ENCODE peak calls at places on chromosomes 7 and 10, in nine cellular contexts. K is sigmoid colon; Q is kidney; Z is suprapubic skin; V is NT2/D1; X is IMR-90; F is A549; E is body of pancreas; D is CD8-positive, alpha-beta T cell. P is an unnamed sample.

GRCh38 chr10:125886914-125887512 is 5.9 kb upstream of the DHX32 start:
- DNase-seq in K (no peak), Q (no peak), Z (no peak), V (no peak), X (no peak), F (no peak), E (no peak), D (no peak), P (no peak)

GRCh38 chr10:77799352-77799751 is 127.2 kb downstream of the DLG5 start:
- DNase-seq in K (no peak), Q (no peak), Z (no peak), V (no peak), X (peak; percentile 26), F (no peak), E (no peak), D (no peak), P (no peak)

GRCh38 chr7:2138146-2138765 is 94.5 kb downstream of the MAD1L1 start:
- DNase-seq in K (no peak), Q (no peak), Z (no peak), V (no peak), X (no peak), F (no peak), E (no peak), D (peak; percentile 47), P (no peak)

GRCh38 chr10:75294866-75295692 is 59.3 kb upstream of the COMTD1 start:
- DNase-seq in K (peak; percentile 93), Q (peak; percentile 90), Z (peak; percentile 93), V (peak; percentile 6), X (peak; percentile 93), F (peak; percentile 58), E (peak; percentile 98), D (peak; percentile 14), P (peak; percentile 30)

GRCh38 chr7:46619723-46620310 is 698.7 kb upstream of the IGFBP3 start:
- DNase-seq in K (no peak), Q (no peak), Z (no peak), V (no peak), X (no peak), F (no peak), E (no peak), D (no peak), P (no peak)

GRCh38 chr10:79930751-79931150 is 18.2 kb downstream of the SFTPD start:
- DNase-seq in K (no peak), Q (no peak), Z (no peak), V (no peak), X (no peak), F (no peak), E (no peak), D (no peak), P (no peak)

GRCh38 chr7:138886501-138886917 is 88.5 kb upstream of the ATP6V0A4 start:
- DNase-seq in K (no peak), Q (no peak), Z (no peak), V (no peak), X (peak; percentile 73), F (peak; percentile 55), E (peak; percentile 61), D (no peak), P (no peak)

GRCh38 chr7:12158334-12159060 is 52.6 kb upstream of the TMEM106B start:
- DNase-seq in K (no peak), Q (no peak), Z (no peak), V (no peak), X (peak; percentile 64), F (peak; percentile 17), E (no peak), D (no peak), P (no peak)

GRCh38 chr7:137847418-137848050 is 760 bp upstream of the DGKI start:
- DNase-seq in K (no peak), Q (no peak), Z (no peak), V (no peak), X (no peak), F (no peak), E (no peak), D (no peak), P (no peak)

GRCh38 chr10:14838582-14839304 is 637 bp downstream of the HSPA14 start:
- DNase-seq in K (peak; percentile 72), Q (peak; percentile 86), Z (peak; percentile 84), V (no peak), X (no peak), F (peak; percentile 41), E (peak; percentile 32), D (no peak), P (peak; percentile 17)

GRCh38 chr7:87148332-87148955 is 3.8 kb upstream of the DMTF1 start:
- DNase-seq in K (no peak), Q (no peak), Z (no peak), V (no peak), X (peak; percentile 26), F (peak; percentile 7), E (no peak), D (no peak), P (no peak)

GRCh38 chr7:96997512-96998032 is 7.8 kb upstream of the DLX6 start:
- DNase-seq in K (no peak), Q (peak; percentile 19), Z (no peak), V (no peak), X (no peak), F (no peak), E (no peak), D (no peak), P (no peak)

GRCh38 chr7:95501261-95501816 is 15.6 kb downstream of the ASB4 start:
- DNase-seq in K (no peak), Q (no peak), Z (no peak), V (no peak), X (no peak), F (no peak), E (no peak), D (no peak), P (no peak)

GRCh38 chr10:72016608-72017310 is 52.6 kb downstream of the CHST3 start:
- DNase-seq in K (no peak), Q (no peak), Z (no peak), V (no peak), X (no peak), F (no peak), E (no peak), D (no peak), P (no peak)

GRCh38 chr7:157556339-157556944 is 219.6 kb downstream of the DNAJB6 start:
- DNase-seq in K (no peak), Q (peak; percentile 8), Z (no peak), V (no peak), X (no peak), F (no peak), E (no peak), D (no peak), P (no peak)

GRCh38 chr7:157557263-157557662 is 220.5 kb downstream of the DNAJB6 start:
- DNase-seq in K (peak; percentile 19), Q (no peak), Z (peak; percentile 4), V (no peak), X (no peak), F (no peak), E (no peak), D (no peak), P (no peak)

GRCh38 chr7:157554393-157555238 is 217.8 kb downstream of the DNAJB6 start:
- DNase-seq in K (no peak), Q (peak; percentile 33), Z (peak; percentile 24), V (no peak), X (no peak), F (no peak), E (no peak), D (no peak), P (no peak)

GRCh38 chr7:157555308-157555707 is 218.5 kb downstream of the DNAJB6 start:
- DNase-seq in K (no peak), Q (peak; percentile 41), Z (peak; percentile 3), V (no peak), X (no peak), F (no peak), E (peak; percentile 13), D (no peak), P (no peak)

GRCh38 chr7:157555921-157556320 is 219.1 kb downstream of the DNAJB6 start:
- DNase-seq in K (no peak), Q (peak; percentile 12), Z (no peak), V (no peak), X (no peak), F (no peak), E (no peak), D (no peak), P (no peak)
- H3K9me3 ChIP-seq in K (no peaks in the 10 kb centered on the region), Q (no peaks in the 10 kb centered on the region), Z (no peaks in the 10 kb centered on the region), V (no peaks in the 10 kb centered on the region), X (peaks cover 63% of the 10 kb centered on the region), F (no peaks in the 10 kb centered on the region), E (no peaks in the 10 kb centered on the region), D (no peaks in the 10 kb centered on the region), P (no peaks in the 10 kb centered on the region)

GRCh38 chr7:57413529-57414398 is 36.2 kb upstream of the ZNF716 start:
- DNase-seq in K (no peak), Q (peak; percentile 32), Z (no peak), V (no peak), X (no peak), F (no peak), E (no peak), D (no peak), P (no peak)

GRCh38 chr7:57415326-57415725 is 34.7 kb upstream of the ZNF716 start:
- DNase-seq in K (no peak), Q (no peak), Z (no peak), V (no peak), X (no peak), F (no peak), E (no peak), D (no peak), P (no peak)

GRCh38 chr7:57414852-57415251 is 35.1 kb upstream of the ZNF716 start:
- DNase-seq in K (no peak), Q (peak; percentile 36), Z (no peak), V (no peak), X (no peak), F (no peak), E (no peak), D (no peak), P (no peak)

GRCh38 chr7:57415730-57416129 is 34.2 kb upstream of the ZNF716 start:
- DNase-seq in K (no peak), Q (peak; percentile 24), Z (no peak), V (no peak), X (no peak), F (no peak), E (no peak), D (no peak), P (no peak)

GRCh38 chr7:57414415-57414814 is 35.6 kb upstream of the ZNF716 start:
- DNase-seq in K (no peak), Q (peak; percentile 37), Z (no peak), V (no peak), X (no peak), F (no peak), E (no peak), D (no peak), P (no peak)
- H3K9me3 ChIP-seq in K (no peaks in the 10 kb centered on the region), Q (no peaks in the 10 kb centered on the region), Z (peaks cover 31% of the 10 kb centered on the region), V (no peaks in the 10 kb centered on the region), X (peaks cover 51% of the 10 kb centered on the region), F (no peaks in the 10 kb centered on the region), E (no peaks in the 10 kb centered on the region), D (no peaks in the 10 kb centered on the region), P (no peaks in the 10 kb centered on the region)

GRCh38 chr7:57399972-57400371 is 50.0 kb upstream of the ZNF716 start:
- DNase-seq in K (no peak), Q (peak; percentile 51), Z (no peak), V (no peak), X (no peak), F (no peak), E (no peak), D (no peak), P (no peak)
- H3K9me3 ChIP-seq in K (peaks cover 15% of the 10 kb centered on the region), Q (no peaks in the 10 kb centered on the region), Z (peaks cover 21% of the 10 kb centered on the region), V (no peaks in the 10 kb centered on the region), X (peaks cover 19% of the 10 kb centered on the region), F (no peaks in the 10 kb centered on the region), E (no peaks in the 10 kb centered on the region), D (no peaks in the 10 kb centered on the region), P (no peaks in the 10 kb centered on the region)

DNA sequence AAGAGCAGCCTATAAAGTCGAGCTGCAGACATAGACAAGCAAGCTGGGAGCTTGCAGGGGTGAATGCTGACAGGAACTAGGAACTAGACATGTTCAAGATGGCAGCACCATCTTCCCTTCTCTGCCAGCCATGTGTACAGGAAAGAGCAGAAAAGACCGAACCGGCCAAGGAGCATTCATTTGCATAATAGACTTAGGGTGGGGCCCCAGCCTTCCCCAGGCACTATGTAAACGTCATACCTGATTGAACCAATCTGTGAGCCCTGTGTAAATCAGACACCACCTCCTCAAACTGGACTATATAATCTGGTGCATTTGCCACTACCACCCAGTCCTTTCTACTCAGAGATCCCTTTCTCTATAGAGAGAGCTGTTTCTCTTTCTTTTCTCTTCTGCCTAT is 106.9 kb upstream of the FAM3C start:
- DNase-seq in K (no peak), Q (no peak), Z (no peak), V (no peak), X (no peak), F (no peak), E (no peak), D (no peak), P (no peak)
- H3K9me3 ChIP-seq in K (peaks cover 11% of the 10 kb centered on the region), Q (no peaks in the 10 kb centered on the region), Z (peaks cover 11% of the 10 kb centered on the region), V (peaks cover 52% of the 10 kb centered on the region), X (peaks cover 8% of the 10 kb centered on the region), F (peaks cover 11% of the 10 kb centered on the region), E (peaks cover 15% of the 10 kb centered on the region), D (peaks cover 6% of the 10 kb centered on the region), P (no peaks in the 10 kb centered on the region)